ENCODE peak calls at places on chromosomes 5 and 9, in five cellular contexts. One of them, this sample, is unnamed. For H3K9me3, the result is how much of the 10 kb centered on the place peaks cover.

GRCh38 chr5:852018-852417 is 1.2 kb upstream of the ZDHHC11 start:
- DNase-seq in DND-41: no peak
- DNase-seq in IMR-90: no peak
- DNase-seq in colonic mucosa: no peak
- DNase-seq in adipocyte: no peak
- DNase-seq in this sample: no peak

GRCh38 chr5:124744170-124744911 is 2.1 kb downstream of the ZNF608 start:
- DNase-seq in colonic mucosa: peak
- DNase-seq in IMR-90: peak
- DNase-seq in adipocyte: no peak
- DNase-seq in DND-41: no peak
- DNase-seq in this sample: peak

GRCh38 chr5:61298580-61298979 is 33.5 kb upstream of the ZSWIM6 start:
- DNase-seq in adipocyte: no peak
- DNase-seq in IMR-90: peak
- DNase-seq in DND-41: no peak
- DNase-seq in colonic mucosa: no peak
- DNase-seq in this sample: peak

GRCh38 chr5:34957857-34958690 is 28.7 kb downstream of the DNAJC21 start:
- DNase-seq in DND-41: peak
- DNase-seq in adipocyte: peak
- DNase-seq in colonic mucosa: peak
- DNase-seq in IMR-90: peak
- DNase-seq in this sample: peak

GRCh38 chr9:137256839-137257238 is 1.7 kb downstream of the NELFB start:
- DNase-seq in IMR-90: no peak
- DNase-seq in colonic mucosa: no peak
- DNase-seq in DND-41: no peak
- DNase-seq in adipocyte: no peak
- DNase-seq in this sample: no peak

GRCh38 chr9:71634753-71635152 is 133.6 kb downstream of the CEMIP2 start:
- DNase-seq in colonic mucosa: no peak
- DNase-seq in DND-41: no peak
- DNase-seq in IMR-90: no peak
- DNase-seq in adipocyte: no peak
- DNase-seq in this sample: no peak

GRCh38 chr9:64773491-64773931 is 511.5 kb downstream of the FOXD4L5 start:
- DNase-seq in adipocyte: peak
- DNase-seq in DND-41: no peak
- DNase-seq in IMR-90: no peak
- DNase-seq in colonic mucosa: peak
- DNase-seq in this sample: no peak

GRCh38 chr5:172646716-172647285 is 5.7 kb downstream of the NEURL1B start:
- DNase-seq in adipocyte: no peak
- DNase-seq in DND-41: no peak
- DNase-seq in colonic mucosa: peak
- DNase-seq in IMR-90: peak
- DNase-seq in this sample: peak

GRCh38 chr5:95697781-95698681 is 15.2 kb upstream of the SPATA9 start:
- DNase-seq in adipocyte: peak
- DNase-seq in colonic mucosa: no peak
- DNase-seq in IMR-90: no peak
- DNase-seq in DND-41: no peak
- DNase-seq in this sample: peak

GRCh38 chr9:38527507-38527906 is 92.9 kb downstream of the ANKRD18A start:
- DNase-seq in colonic mucosa: no peak
- DNase-seq in DND-41: no peak
- DNase-seq in IMR-90: no peak
- DNase-seq in adipocyte: peak
- DNase-seq in this sample: no peak

GRCh38 chr5:15285901-15286583 is 213.9 kb upstream of the FBXL7 start:
- DNase-seq in colonic mucosa: peak
- DNase-seq in IMR-90: peak
- DNase-seq in DND-41: peak
- DNase-seq in adipocyte: no peak
- DNase-seq in this sample: no peak

GRCh38 chr5:58069846-58070245 is 390.0 kb downstream of the PLK2 start:
- DNase-seq in IMR-90: no peak
- DNase-seq in adipocyte: no peak
- DNase-seq in colonic mucosa: peak
- DNase-seq in DND-41: no peak
- DNase-seq in this sample: no peak

GRCh38 chr5:66898241-66899039 is 298.2 kb downstream of the CD180 start:
- DNase-seq in IMR-90: peak
- DNase-seq in colonic mucosa: no peak
- DNase-seq in DND-41: no peak
- DNase-seq in adipocyte: no peak
- DNase-seq in this sample: no peak

GRCh38 chr5:172010278-172010677 is 3.8 kb upstream of the FBXW11 start:
- DNase-seq in adipocyte: peak
- DNase-seq in colonic mucosa: no peak
- DNase-seq in IMR-90: no peak
- DNase-seq in DND-41: peak
- DNase-seq in this sample: no peak

GRCh38 chr9:75830303-75830702 is 60.2 kb upstream of the PCSK5 start:
- DNase-seq in DND-41: no peak
- DNase-seq in IMR-90: no peak
- DNase-seq in adipocyte: no peak
- DNase-seq in colonic mucosa: no peak
- DNase-seq in this sample: no peak
- H3K4me3 ChIP-seq in DND-41: no peak
- H3K4me3 ChIP-seq in IMR-90: no peak
- H3K4me3 ChIP-seq in adipocyte: no peak
- H3K4me3 ChIP-seq in colonic mucosa: no peak
- H3K4me3 ChIP-seq in this sample: no peak

DNA sequence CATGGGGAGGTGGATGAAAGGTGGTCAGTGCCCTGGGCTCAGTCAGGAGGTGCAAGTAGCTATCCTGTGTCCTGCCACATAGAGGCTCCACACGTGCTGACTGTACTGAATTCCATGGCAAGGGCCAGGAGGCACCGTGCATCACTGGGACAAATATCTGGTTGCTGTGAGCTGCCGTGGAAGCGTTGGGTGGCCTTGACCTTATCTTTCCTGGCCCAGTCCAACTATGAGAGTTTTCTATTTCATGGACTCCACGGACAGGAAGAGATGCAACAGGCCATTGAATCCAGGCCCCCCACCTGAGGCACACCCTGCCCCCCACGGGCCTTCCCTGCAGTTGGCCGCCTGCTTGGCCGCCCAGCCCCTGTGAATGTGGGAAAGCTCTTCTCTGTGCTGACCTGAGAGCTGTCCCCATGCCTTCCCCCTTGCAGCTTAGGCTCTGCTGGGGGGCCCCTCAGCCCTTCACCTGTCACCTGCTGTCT is 1.7 kb downstream of the GRHPR start:
- DNase-seq in DND-41: no peak
- DNase-seq in adipocyte: no peak
- DNase-seq in IMR-90: no peak
- DNase-seq in colonic mucosa: no peak
- DNase-seq in this sample: no peak
- H3K9ac ChIP-seq in DND-41: peak
- H3K9ac ChIP-seq in adipocyte: peak
- H3K9ac ChIP-seq in IMR-90: no peak
- H3K9ac ChIP-seq in colonic mucosa: peak
- H3K9ac ChIP-seq in this sample: no peak

DNA sequence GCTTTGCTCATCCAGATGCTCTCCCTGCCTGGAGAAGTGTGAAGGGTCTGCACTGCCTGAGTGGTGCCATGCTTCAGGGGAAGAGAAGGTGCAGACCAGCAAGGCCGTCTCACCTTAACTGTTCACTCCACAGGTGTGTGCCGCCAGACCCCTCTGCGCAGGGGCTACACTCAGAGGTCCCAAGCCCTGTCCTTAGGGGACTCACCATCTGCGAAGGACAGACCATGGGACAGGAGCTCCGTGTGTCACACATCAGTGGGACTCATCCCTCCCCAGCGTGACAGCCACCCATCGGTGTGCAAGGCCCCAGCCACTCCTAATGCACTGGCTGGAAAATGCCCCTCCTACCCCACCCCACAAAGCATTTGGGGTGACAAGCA is 142.9 kb downstream of the OLFM1 start:
- DNase-seq in colonic mucosa: no peak
- DNase-seq in DND-41: no peak
- DNase-seq in IMR-90: no peak
- DNase-seq in adipocyte: no peak
- DNase-seq in this sample: no peak
- H3K9me3 ChIP-seq in colonic mucosa: under half
- H3K9me3 ChIP-seq in DND-41: under half
- H3K9me3 ChIP-seq in IMR-90: under half
- H3K9me3 ChIP-seq in adipocyte: under half
- H3K9me3 ChIP-seq in this sample: under half

DNA sequence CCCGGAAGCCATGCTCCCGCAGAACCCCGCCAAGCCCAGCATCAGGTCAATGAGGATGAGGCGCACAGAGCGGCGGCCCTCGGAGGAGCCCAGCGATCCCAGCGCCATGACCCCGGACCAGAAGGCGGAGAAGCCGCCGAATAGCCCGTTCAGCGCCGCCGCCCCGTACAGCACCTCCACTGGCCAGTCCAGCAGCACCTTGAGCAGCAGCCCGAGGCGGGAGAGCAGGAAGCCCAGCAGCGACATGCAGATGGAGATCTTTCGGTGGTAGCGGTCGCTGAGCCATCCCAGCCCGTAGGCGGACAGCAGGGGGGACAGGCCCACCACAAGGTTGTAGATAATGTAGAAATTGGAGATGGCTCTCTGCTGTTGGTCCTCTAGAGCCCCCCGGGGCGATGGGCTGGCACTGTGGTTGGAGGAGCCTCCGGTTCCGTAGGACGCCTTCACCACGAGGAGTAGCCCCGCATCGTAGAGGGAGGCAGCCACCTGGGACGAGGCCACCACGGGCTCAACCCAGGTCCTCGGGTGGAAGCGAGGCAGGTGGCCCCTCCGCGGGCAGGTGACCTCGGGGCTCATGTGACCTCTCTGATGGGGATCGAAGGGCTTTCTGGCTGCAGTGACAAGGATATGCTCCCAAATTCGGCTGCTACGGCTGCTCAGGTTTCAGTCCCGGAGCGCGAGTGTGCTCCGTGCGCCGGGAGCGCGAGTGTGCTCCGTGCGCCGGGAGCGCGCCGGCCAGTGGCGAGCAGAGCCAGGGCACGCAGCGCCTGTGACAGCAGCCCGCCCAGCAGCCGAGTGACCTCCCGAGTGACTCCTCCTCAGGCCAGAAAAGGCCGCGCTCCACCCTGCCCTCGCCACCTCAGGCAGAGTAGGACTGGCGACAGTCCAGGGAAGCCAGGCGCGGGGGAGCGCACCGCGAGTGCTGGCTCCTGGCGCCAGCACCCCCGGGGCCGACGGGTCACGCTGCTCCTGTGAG is at the start of gene SLC46A2:
- DNase-seq in IMR-90: no peak
- DNase-seq in DND-41: no peak
- DNase-seq in adipocyte: peak
- DNase-seq in colonic mucosa: no peak
- DNase-seq in this sample: peak
- H3K4me3 ChIP-seq in IMR-90: peak
- H3K4me3 ChIP-seq in DND-41: no peak
- H3K4me3 ChIP-seq in adipocyte: peak
- H3K4me3 ChIP-seq in colonic mucosa: peak
- H3K4me3 ChIP-seq in this sample: peak

GRCh38 chr9:89427621-89428221 is 70.2 kb downstream of the SEMA4D start:
- DNase-seq in IMR-90: peak
- DNase-seq in colonic mucosa: no peak
- DNase-seq in DND-41: no peak
- DNase-seq in adipocyte: no peak
- DNase-seq in this sample: no peak

GRCh38 chr9:89426389-89426961 is 71.4 kb downstream of the SEMA4D start:
- DNase-seq in adipocyte: no peak
- DNase-seq in DND-41: peak
- DNase-seq in IMR-90: no peak
- DNase-seq in colonic mucosa: no peak
- DNase-seq in this sample: no peak

GRCh38 chr9:89425921-89426388 is 72.0 kb downstream of the SEMA4D start:
- DNase-seq in DND-41: no peak
- DNase-seq in IMR-90: no peak
- DNase-seq in adipocyte: no peak
- DNase-seq in colonic mucosa: no peak
- DNase-seq in this sample: no peak

GRCh38 chr9:89422151-89422918 is 75.6 kb downstream of the SEMA4D start:
- DNase-seq in DND-41: peak
- DNase-seq in adipocyte: peak
- DNase-seq in IMR-90: peak
- DNase-seq in colonic mucosa: no peak
- DNase-seq in this sample: no peak

GRCh38 chr9:89425024-89425805 is 72.7 kb downstream of the SEMA4D start:
- DNase-seq in IMR-90: peak
- DNase-seq in adipocyte: no peak
- DNase-seq in colonic mucosa: no peak
- DNase-seq in DND-41: no peak
- DNase-seq in this sample: no peak
- H3K9ac ChIP-seq in IMR-90: no peak
- H3K9ac ChIP-seq in adipocyte: no peak
- H3K9ac ChIP-seq in colonic mucosa: peak
- H3K9ac ChIP-seq in DND-41: no peak
- H3K9ac ChIP-seq in this sample: no peak

GRCh38 chr5:179588166-179588565 is 35.3 kb downstream of the HNRNPH1 start:
- DNase-seq in IMR-90: peak
- DNase-seq in adipocyte: no peak
- DNase-seq in DND-41: no peak
- DNase-seq in colonic mucosa: no peak
- DNase-seq in this sample: no peak
- H3K9me3 ChIP-seq in IMR-90: under half
- H3K9me3 ChIP-seq in adipocyte: under half
- H3K9me3 ChIP-seq in DND-41: under half
- H3K9me3 ChIP-seq in colonic mucosa: under half
- H3K9me3 ChIP-seq in this sample: under half

GRCh38 chr5:181281077-181281983 is 20.4 kb upstream of the TRIM52 start:
- DNase-seq in adipocyte: no peak
- DNase-seq in IMR-90: no peak
- DNase-seq in colonic mucosa: no peak
- DNase-seq in DND-41: no peak
- DNase-seq in this sample: peak
- H3K4me3 ChIP-seq in adipocyte: no peak
- H3K4me3 ChIP-seq in IMR-90: no peak
- H3K4me3 ChIP-seq in colonic mucosa: no peak
- H3K4me3 ChIP-seq in DND-41: no peak
- H3K4me3 ChIP-seq in this sample: peak

GRCh38 chr9:123928471-123929176 is 1.3 kb downstream of the DENND1A start:
- DNase-seq in DND-41: no peak
- DNase-seq in colonic mucosa: peak
- DNase-seq in adipocyte: peak
- DNase-seq in IMR-90: peak
- DNase-seq in this sample: no peak
- H3K9ac ChIP-seq in DND-41: peak
- H3K9ac ChIP-seq in colonic mucosa: peak
- H3K9ac ChIP-seq in adipocyte: peak
- H3K9ac ChIP-seq in IMR-90: peak
- H3K9ac ChIP-seq in this sample: no peak

GRCh38 chr5:53001541-53001940 is 12.4 kb downstream of the ITGA2 start:
- DNase-seq in IMR-90: no peak
- DNase-seq in DND-41: no peak
- DNase-seq in colonic mucosa: no peak
- DNase-seq in adipocyte: no peak
- DNase-seq in this sample: no peak
- H3K9me3 ChIP-seq in IMR-90: under half
- H3K9me3 ChIP-seq in DND-41: under half
- H3K9me3 ChIP-seq in colonic mucosa: under half
- H3K9me3 ChIP-seq in adipocyte: under half
- H3K9me3 ChIP-seq in this sample: under half

This sample was measured in endodermal cell.